ENCODE peak calls at places on chromosomes 11 and 22, in nine cellular contexts. One of them, this sample, is unnamed.

GRCh38 chr11:34755671-34756070 is 134.8 kb downstream of the EHF start:
- DNase-seq in lower lobe of right lung: no peak
- DNase-seq in choroid plexus epithelial cell: no peak
- DNase-seq in lower leg skin: no peak
- DNase-seq in adrenal gland: no peak
- DNase-seq in colonic mucosa: no peak
- DNase-seq in AG10803: no peak
- DNase-seq in right lobe of liver: no peak
- DNase-seq in neural crest cell: no peak
- DNase-seq in this sample: no peak

GRCh38 chr11:78940500-78941225 is 366.0 kb upstream of the NARS2 start:
- DNase-seq in lower lobe of right lung: no peak
- DNase-seq in choroid plexus epithelial cell: no peak
- DNase-seq in right lobe of liver: no peak
- DNase-seq in neural crest cell: no peak
- DNase-seq in colonic mucosa: no peak
- DNase-seq in AG10803: no peak
- DNase-seq in lower leg skin: peak
- DNase-seq in adrenal gland: no peak
- DNase-seq in this sample: no peak

GRCh38 chr11:74018331-74019005 is 9.6 kb upstream of the UCP3 start:
- DNase-seq in colonic mucosa: peak
- DNase-seq in neural crest cell: no peak
- DNase-seq in lower lobe of right lung: peak
- DNase-seq in adrenal gland: peak
- DNase-seq in AG10803: peak
- DNase-seq in right lobe of liver: peak
- DNase-seq in lower leg skin: peak
- DNase-seq in choroid plexus epithelial cell: peak
- DNase-seq in this sample: no peak

GRCh38 chr11:114084414-114084813 is 24.9 kb downstream of the ZBTB16 start:
- DNase-seq in adrenal gland: no peak
- DNase-seq in lower leg skin: no peak
- DNase-seq in neural crest cell: no peak
- DNase-seq in colonic mucosa: no peak
- DNase-seq in choroid plexus epithelial cell: no peak
- DNase-seq in AG10803: no peak
- DNase-seq in lower lobe of right lung: no peak
- DNase-seq in right lobe of liver: no peak
- DNase-seq in this sample: no peak

GRCh38 chr22:33573479-33573878 is 346.8 kb downstream of the LARGE1 start:
- DNase-seq in colonic mucosa: no peak
- DNase-seq in adrenal gland: no peak
- DNase-seq in neural crest cell: no peak
- DNase-seq in right lobe of liver: no peak
- DNase-seq in lower leg skin: peak
- DNase-seq in choroid plexus epithelial cell: no peak
- DNase-seq in lower lobe of right lung: no peak
- DNase-seq in AG10803: no peak
- DNase-seq in this sample: no peak

GRCh38 chr22:44351685-44352377 is 39.1 kb upstream of the SHISAL1 start:
- DNase-seq in AG10803: peak
- DNase-seq in adrenal gland: no peak
- DNase-seq in right lobe of liver: no peak
- DNase-seq in lower leg skin: no peak
- DNase-seq in choroid plexus epithelial cell: peak
- DNase-seq in colonic mucosa: no peak
- DNase-seq in lower lobe of right lung: no peak
- DNase-seq in neural crest cell: no peak
- DNase-seq in this sample: no peak

GRCh38 chr11:36073411-36074203 is 129.7 kb downstream of the LDLRAD3 start:
- DNase-seq in right lobe of liver: no peak
- DNase-seq in neural crest cell: no peak
- DNase-seq in adrenal gland: peak
- DNase-seq in colonic mucosa: peak
- DNase-seq in AG10803: peak
- DNase-seq in lower leg skin: no peak
- DNase-seq in lower lobe of right lung: no peak
- DNase-seq in choroid plexus epithelial cell: peak
- DNase-seq in this sample: no peak

GRCh38 chr11:86244063-86244521 is 461 bp upstream of the EED start:
- DNase-seq in colonic mucosa: peak
- DNase-seq in adrenal gland: peak
- DNase-seq in AG10803: peak
- DNase-seq in lower leg skin: peak
- DNase-seq in right lobe of liver: peak
- DNase-seq in lower lobe of right lung: peak
- DNase-seq in neural crest cell: no peak
- DNase-seq in choroid plexus epithelial cell: peak
- DNase-seq in this sample: peak

GRCh38 chr22:47125603-47126002 is 363.2 kb downstream of the TBC1D22A start:
- DNase-seq in right lobe of liver: peak
- DNase-seq in adrenal gland: no peak
- DNase-seq in colonic mucosa: no peak
- DNase-seq in AG10803: no peak
- DNase-seq in neural crest cell: no peak
- DNase-seq in lower leg skin: no peak
- DNase-seq in choroid plexus epithelial cell: no peak
- DNase-seq in lower lobe of right lung: peak
- DNase-seq in this sample: no peak

GRCh38 chr11:75272391-75272790 is 31.8 kb downstream of the TPBGL start:
- DNase-seq in AG10803: no peak
- DNase-seq in adrenal gland: no peak
- DNase-seq in neural crest cell: no peak
- DNase-seq in right lobe of liver: peak
- DNase-seq in lower leg skin: peak
- DNase-seq in colonic mucosa: no peak
- DNase-seq in lower lobe of right lung: no peak
- DNase-seq in choroid plexus epithelial cell: no peak
- DNase-seq in this sample: no peak

GRCh38 chr11:58618215-58618614 is 4.2 kb upstream of the CNTF start:
- DNase-seq in colonic mucosa: no peak
- DNase-seq in lower lobe of right lung: no peak
- DNase-seq in lower leg skin: no peak
- DNase-seq in adrenal gland: no peak
- DNase-seq in neural crest cell: no peak
- DNase-seq in right lobe of liver: no peak
- DNase-seq in AG10803: no peak
- DNase-seq in choroid plexus epithelial cell: peak
- DNase-seq in this sample: no peak
- TF ChIP-seq CTCF in colonic mucosa: no peak
- TF ChIP-seq CTCF in lower lobe of right lung: no peak
- TF ChIP-seq CTCF in lower leg skin: no peak
- TF ChIP-seq CTCF in adrenal gland: no peak
- TF ChIP-seq CTCF in neural crest cell: no peak
- TF ChIP-seq CTCF in right lobe of liver: no peak
- TF ChIP-seq CTCF in AG10803: no peak
- TF ChIP-seq CTCF in choroid plexus epithelial cell: peak
- TF ChIP-seq CTCF in this sample: no peak

GRCh38 chr11:83972536-83972935 is 686.4 kb upstream of the CCDC90B start:
- DNase-seq in AG10803: no peak
- DNase-seq in adrenal gland: no peak
- DNase-seq in lower lobe of right lung: no peak
- DNase-seq in choroid plexus epithelial cell: no peak
- DNase-seq in colonic mucosa: no peak
- DNase-seq in lower leg skin: no peak
- DNase-seq in neural crest cell: no peak
- DNase-seq in right lobe of liver: no peak
- DNase-seq in this sample: no peak
- TF ChIP-seq CTCF in AG10803: no peak
- TF ChIP-seq CTCF in adrenal gland: no peak
- TF ChIP-seq CTCF in lower lobe of right lung: no peak
- TF ChIP-seq CTCF in choroid plexus epithelial cell: no peak
- TF ChIP-seq CTCF in colonic mucosa: no peak
- TF ChIP-seq CTCF in lower leg skin: no peak
- TF ChIP-seq CTCF in neural crest cell: no peak
- TF ChIP-seq CTCF in right lobe of liver: no peak
- TF ChIP-seq CTCF in this sample: no peak

GRCh38 chr22:39316440-39317083 is 2.9 kb downstream of the RPL3 start:
- DNase-seq in adrenal gland: peak
- DNase-seq in lower leg skin: peak
- DNase-seq in choroid plexus epithelial cell: peak
- DNase-seq in AG10803: peak
- DNase-seq in lower lobe of right lung: peak
- DNase-seq in neural crest cell: peak
- DNase-seq in right lobe of liver: peak
- DNase-seq in colonic mucosa: peak
- DNase-seq in this sample: peak

GRCh38 chr22:39317084-39317755 is 2.2 kb downstream of the RPL3 start:
- DNase-seq in neural crest cell: no peak
- DNase-seq in choroid plexus epithelial cell: peak
- DNase-seq in lower lobe of right lung: peak
- DNase-seq in lower leg skin: no peak
- DNase-seq in colonic mucosa: no peak
- DNase-seq in adrenal gland: no peak
- DNase-seq in right lobe of liver: no peak
- DNase-seq in AG10803: no peak
- DNase-seq in this sample: no peak

GRCh38 chr22:39318507-39319283 is 728 bp downstream of the RPL3 start:
- DNase-seq in lower lobe of right lung: no peak
- DNase-seq in neural crest cell: no peak
- DNase-seq in choroid plexus epithelial cell: peak
- DNase-seq in colonic mucosa: no peak
- DNase-seq in adrenal gland: peak
- DNase-seq in lower leg skin: no peak
- DNase-seq in AG10803: peak
- DNase-seq in right lobe of liver: no peak
- DNase-seq in this sample: no peak

GRCh38 chr22:39319284-39320170 is at the start of gene RPL3:
- DNase-seq in colonic mucosa: peak
- DNase-seq in neural crest cell: peak
- DNase-seq in AG10803: peak
- DNase-seq in choroid plexus epithelial cell: peak
- DNase-seq in lower leg skin: peak
- DNase-seq in right lobe of liver: peak
- DNase-seq in adrenal gland: peak
- DNase-seq in lower lobe of right lung: peak
- DNase-seq in this sample: peak

DNA sequence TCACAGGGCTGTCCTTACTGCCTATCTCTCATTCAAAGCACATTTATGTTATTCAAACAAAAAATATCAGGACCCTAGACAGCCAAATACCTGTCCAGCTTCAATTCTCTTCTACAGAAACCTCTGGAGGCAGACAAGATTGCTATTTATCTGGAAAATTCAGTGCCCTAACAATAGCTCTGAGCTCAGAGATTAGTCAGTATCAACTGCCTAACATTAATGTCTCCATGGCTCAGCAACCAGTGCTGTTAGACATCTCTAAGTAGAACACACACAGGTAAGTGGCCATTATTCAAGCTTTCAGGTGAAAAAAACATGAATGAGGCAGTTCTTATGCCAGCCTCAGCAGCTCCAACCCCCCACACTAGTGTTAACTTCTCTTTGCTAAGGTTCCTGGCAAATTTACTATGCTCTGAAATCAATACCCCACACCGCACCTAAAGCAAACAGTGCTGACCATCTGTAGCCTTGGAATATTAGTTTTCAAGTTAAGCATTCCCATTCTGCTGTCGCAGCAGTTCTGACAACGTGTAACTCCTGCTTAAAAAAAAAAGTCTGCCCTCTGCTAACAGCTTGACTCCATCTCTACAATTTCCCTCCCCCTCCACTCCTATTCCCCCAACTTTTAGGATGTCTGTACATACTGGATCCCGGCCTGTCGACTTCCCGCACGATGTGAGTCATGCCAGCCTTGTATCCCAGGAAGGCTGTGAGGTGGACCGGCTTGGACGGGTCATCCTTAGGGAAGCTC is 1.5 kb downstream of the RPL3 start:
- DNase-seq in AG10803: peak
- DNase-seq in colonic mucosa: no peak
- DNase-seq in adrenal gland: no peak
- DNase-seq in lower lobe of right lung: no peak
- DNase-seq in neural crest cell: no peak
- DNase-seq in lower leg skin: no peak
- DNase-seq in choroid plexus epithelial cell: peak
- DNase-seq in right lobe of liver: no peak
- DNase-seq in this sample: no peak
- TF ChIP-seq CTCF in AG10803: no peak
- TF ChIP-seq CTCF in colonic mucosa: no peak
- TF ChIP-seq CTCF in adrenal gland: no peak
- TF ChIP-seq CTCF in lower lobe of right lung: no peak
- TF ChIP-seq CTCF in neural crest cell: no peak
- TF ChIP-seq CTCF in lower leg skin: no peak
- TF ChIP-seq CTCF in choroid plexus epithelial cell: no peak
- TF ChIP-seq CTCF in right lobe of liver: no peak
- TF ChIP-seq CTCF in this sample: no peak

DNA sequence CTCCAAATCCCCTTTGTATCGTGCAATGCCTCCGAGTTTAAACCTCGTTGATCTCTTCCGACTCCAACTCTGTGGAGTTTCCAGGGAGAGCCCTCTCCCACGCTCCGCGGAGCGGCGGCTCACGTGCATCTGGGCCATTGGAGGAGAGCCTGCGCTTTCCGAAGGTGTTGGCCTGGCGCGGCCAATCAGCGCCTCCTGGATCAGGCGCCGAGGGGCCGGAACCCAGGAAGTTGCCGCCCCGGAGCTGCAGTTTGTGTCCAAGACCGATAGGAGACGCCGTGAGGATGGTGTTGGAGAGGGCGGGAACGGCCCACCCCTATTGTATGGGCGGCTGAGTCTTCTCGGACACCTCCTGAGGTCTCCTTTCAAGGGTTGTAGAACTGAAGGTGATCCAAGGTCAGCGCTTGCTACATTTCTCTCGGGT is 1.6 kb downstream of the ADAMTS15 start:
- DNase-seq in lower lobe of right lung: peak
- DNase-seq in choroid plexus epithelial cell: peak
- DNase-seq in lower leg skin: peak
- DNase-seq in neural crest cell: peak
- DNase-seq in adrenal gland: no peak
- DNase-seq in right lobe of liver: no peak
- DNase-seq in AG10803: peak
- DNase-seq in colonic mucosa: peak
- DNase-seq in this sample: peak
- TF ChIP-seq CTCF in lower lobe of right lung: peak
- TF ChIP-seq CTCF in choroid plexus epithelial cell: peak
- TF ChIP-seq CTCF in lower leg skin: no peak
- TF ChIP-seq CTCF in neural crest cell: peak
- TF ChIP-seq CTCF in adrenal gland: peak
- TF ChIP-seq CTCF in right lobe of liver: peak
- TF ChIP-seq CTCF in AG10803: peak
- TF ChIP-seq CTCF in colonic mucosa: peak
- TF ChIP-seq CTCF in this sample: peak

DNA sequence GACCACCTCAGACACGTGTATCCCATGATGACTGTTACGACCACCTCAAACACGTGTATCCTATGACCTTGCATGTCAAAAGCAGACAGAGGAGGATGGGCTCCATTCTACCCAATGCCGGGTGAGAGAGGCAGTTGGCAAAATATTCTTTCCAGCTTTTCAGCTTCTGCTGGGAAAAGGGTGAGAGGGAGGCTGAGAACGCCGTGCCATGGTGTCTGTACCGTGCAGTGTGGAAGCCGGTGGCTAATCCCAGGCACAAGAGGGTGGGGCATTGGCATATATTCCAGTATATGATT is 1478.4 kb downstream of the TBC1D22A start:
- DNase-seq in choroid plexus epithelial cell: no peak
- DNase-seq in adrenal gland: no peak
- DNase-seq in colonic mucosa: no peak
- DNase-seq in AG10803: no peak
- DNase-seq in neural crest cell: no peak
- DNase-seq in lower lobe of right lung: no peak
- DNase-seq in lower leg skin: peak
- DNase-seq in right lobe of liver: peak
- DNase-seq in this sample: no peak
- TF ChIP-seq CTCF in choroid plexus epithelial cell: no peak
- TF ChIP-seq CTCF in adrenal gland: no peak
- TF ChIP-seq CTCF in colonic mucosa: no peak
- TF ChIP-seq CTCF in AG10803: no peak
- TF ChIP-seq CTCF in neural crest cell: no peak
- TF ChIP-seq CTCF in lower lobe of right lung: no peak
- TF ChIP-seq CTCF in lower leg skin: no peak
- TF ChIP-seq CTCF in right lobe of liver: no peak
- TF ChIP-seq CTCF in this sample: no peak

GRCh38 chr11:129045150-129045549 is 102.5 kb upstream of the TP53AIP1 start:
- DNase-seq in right lobe of liver: no peak
- DNase-seq in AG10803: no peak
- DNase-seq in colonic mucosa: no peak
- DNase-seq in lower lobe of right lung: no peak
- DNase-seq in lower leg skin: no peak
- DNase-seq in neural crest cell: no peak
- DNase-seq in adrenal gland: no peak
- DNase-seq in choroid plexus epithelial cell: no peak
- DNase-seq in this sample: no peak
- TF ChIP-seq CTCF in right lobe of liver: no peak
- TF ChIP-seq CTCF in AG10803: no peak
- TF ChIP-seq CTCF in colonic mucosa: no peak
- TF ChIP-seq CTCF in lower lobe of right lung: no peak
- TF ChIP-seq CTCF in lower leg skin: no peak
- TF ChIP-seq CTCF in neural crest cell: no peak
- TF ChIP-seq CTCF in adrenal gland: no peak
- TF ChIP-seq CTCF in choroid plexus epithelial cell: no peak
- TF ChIP-seq CTCF in this sample: no peak

This sample was measured in progenitor cell of endocrine pancreas.